ENCODE peak calls at places on chromosomes 11 and 22, in four cellular contexts. R is activated T-helper 1 cell treated with Interleukin-2 at 50 U/mL for 16 hours; E is stimulated activated CD8-positive, alpha-beta memory T cell treated with anti-CD3 and anti-CD28 coated beads, Interleukin-7, amount 100 ng/mL, for 1 hour; G is fibroblast of the conjunctiva. L is an unnamed sample.

GRCh38 chr22:27170491-27170890 is 513.1 kb downstream of the MIAT start:
- DNase-seq in R (no peak), E (no peak), G (peak), L (no peak)

GRCh38 chr11:110793556-110793955 is 81.3 kb upstream of the ARHGAP20 start:
- DNase-seq in R (no peak), E (no peak), G (no peak), L (no peak)

GRCh38 chr11:66868726-66869291 is 11.9 kb downstream of the LRFN4 start:
- DNase-seq in R (peak), E (peak), G (no peak), L (no peak)

GRCh38 chr22:40499187-40499753 is 128.9 kb downstream of the SGSM3 start:
- DNase-seq in R (no peak), E (no peak), G (peak), L (no peak)

GRCh38 chr11:35040221-35040942 is 98.6 kb upstream of the CD44 start:
- DNase-seq in R (peak), E (no peak), G (peak), L (peak)

GRCh38 chr11:559712-560304 is 730 bp downstream of the LMNTD2 start:
- DNase-seq in R (no peak), E (no peak), G (no peak), L (no peak)

GRCh38 chr11:61917357-61918109 is at the start of gene RAB3IL1:
- DNase-seq in R (no peak), E (no peak), G (no peak), L (no peak)

GRCh38 chr22:31055322-31056159 is 25.6 kb upstream of the SMTN start:
- DNase-seq in R (no peak), E (no peak), G (peak), L (no peak)

GRCh38 chr11:123063396-123064267 is 1.7 kb upstream of the HSPA8 start:
- DNase-seq in R (peak), E (no peak), G (peak), L (no peak)

GRCh38 chr22:41848468-41848867 is 15.6 kb downstream of the SREBF2 start:
- DNase-seq in R (no peak), E (no peak), G (peak), L (no peak)

GRCh38 chr22:48406161-48406560 is 1421.5 kb downstream of the BRD1 start:
- DNase-seq in R (no peak), E (no peak), G (no peak), L (no peak)

GRCh38 chr11:128021304-128022006 is 565.9 kb downstream of the ETS1 start:
- DNase-seq in R (no peak), E (no peak), G (no peak), L (no peak)

GRCh38 chr11:32395127-32395526 is 40.2 kb downstream of the WT1 start:
- DNase-seq in R (no peak), E (no peak), G (no peak), L (no peak)

GRCh38 chr22:43897751-43898261 is 6.0 kb upstream of the PNPLA5 start:
- DNase-seq in R (no peak), E (no peak), G (peak), L (no peak)

GRCh38 chr22:45235101-45235777 is 5.5 kb downstream of the KIAA0930 start:
- DNase-seq in R (no peak), E (no peak), G (no peak), L (no peak)

GRCh38 chr11:12729941-12730340 is 55.7 kb downstream of the TEAD1 start:
- DNase-seq in R (no peak), E (no peak), G (no peak), L (no peak)

GRCh38 chr11:103624708-103625623 is 411.5 kb upstream of the DDI1 start:
- DNase-seq in R (no peak), E (no peak), G (peak), L (no peak)

GRCh38 chr22:47567126-47567730 is 804.8 kb downstream of the TBC1D22A start:
- DNase-seq in R (no peak), E (no peak), G (no peak), L (no peak)

GRCh38 chr11:19276859-19277808 is 36.4 kb upstream of the E2F8 start:
- DNase-seq in R (no peak), E (no peak), G (no peak), L (no peak)

GRCh38 chr11:77994434-77995362 is at the start of gene INTS4:
- DNase-seq in R (peak), E (peak), G (peak), L (peak)

GRCh38 chr22:39518996-39519680 is 1.2 kb upstream of the ATF4 start:
- DNase-seq in R (no peak), E (no peak), G (no peak), L (no peak)

GRCh38 chr22:32708835-32709234 is 92.7 kb upstream of the TIMP3 start:
- DNase-seq in R (no peak), E (no peak), G (peak), L (no peak)

GRCh38 chr11:80899381-80899780 is 1458.6 kb upstream of the TENM4 start:
- DNase-seq in R (no peak), E (no peak), G (peak), L (no peak)

GRCh38 chr11:100098560-100098959 is 588.5 kb upstream of the ARHGAP42 start:
- DNase-seq in R (no peak), E (no peak), G (no peak), L (no peak)

GRCh38 chr11:6259638-6260019 is at the start of gene CCKBR:
- DNase-seq in R (no peak), E (no peak), G (no peak), L (no peak)

GRCh38 chr11:95835768-95836488 is 45.6 kb downstream of the CEP57 start:
- DNase-seq in R (peak), E (peak), G (peak), L (peak)

GRCh38 chr11:74932797-74933196 is 16.1 kb downstream of the XRRA1 start:
- DNase-seq in R (no peak), E (no peak), G (no peak), L (no peak)

GRCh38 chr11:128552783-128553661 is 34.3 kb downstream of the ETS1 start:
- DNase-seq in R (no peak), E (no peak), G (no peak), L (no peak)

GRCh38 chr11:104370478-104370877 is 206.5 kb upstream of the PDGFD start:
- DNase-seq in R (no peak), E (no peak), G (no peak), L (no peak)

GRCh38 chr22:26428515-26429457 is at the start of gene ASPHD2:
- DNase-seq in R (peak), E (peak), G (no peak), L (peak)

GRCh38 chr11:61004841-61005240 is 33.4 kb downstream of the CD6 start:
- DNase-seq in R (no peak), E (no peak), G (no peak), L (no peak)

GRCh38 chr11:130771708-130772107 is 144.6 kb downstream of the SNX19 start:
- DNase-seq in R (no peak), E (no peak), G (peak), L (no peak)

GRCh38 chr22:44107341-44107740 is 73.4 kb upstream of the PARVG start:
- DNase-seq in R (no peak), E (no peak), G (no peak), L (no peak)

GRCh38 chr22:43305806-43306205 is 37.4 kb downstream of the SCUBE1 start:
- DNase-seq in R (no peak), E (no peak), G (no peak), L (no peak)

GRCh38 chr22:21807545-21807944 is 59.9 kb downstream of the MAPK1 start:
- DNase-seq in R (no peak), E (no peak), G (peak), L (no peak)

L was measured in activated naive CD4-positive, alpha-beta T cell.